ENCODE peak calls at places on chromosome 4, in seven cellular contexts. O, G, N, I, Z, Y and F are unnamed samples.
A peak's percentile ranks its signal among the peaks of the same experiment; 100 is the strongest.

GRCh38 chr4:78432896-78433295 is 118.7 kb upstream of the ANXA3 start:
- DNase-seq in O (peak; percentile 20), Y (no peak), Z (peak; percentile 28), I (peak; percentile 1), G (no peak), N (no peak), F (no peak)

GRCh38 chr4:73376962-73377361 is 27.1 kb upstream of the ALB start:
- DNase-seq in O (no peak), Y (no peak), N (no peak), I (no peak), Z (no peak), G (no peak), F (no peak)

GRCh38 chr4:155026715-155027114 is 181.7 kb upstream of the NPY2R start:
- DNase-seq in N (no peak), I (no peak), Y (no peak), G (no peak), O (no peak), Z (no peak), F (no peak)

GRCh38 chr4:52081216-52081615 is 30.1 kb downstream of the SPATA18 start:
- DNase-seq in Z (no peak), Y (no peak), N (no peak), G (no peak), O (no peak), I (no peak), F (no peak)

GRCh38 chr4:90209922-90210321 is 82.7 kb downstream of the CCSER1 start:
- DNase-seq in Z (no peak), Y (no peak), I (no peak), O (no peak), N (no peak), G (no peak), F (no peak)

GRCh38 chr4:99679204-99679603 is 21.6 kb upstream of the C4orf54 start:
- DNase-seq in Z (no peak), O (no peak), N (no peak), G (no peak), Y (no peak), I (no peak), F (no peak)

GRCh38 chr4:134546279-134546678 is 344.7 kb upstream of the PABPC4L start:
- DNase-seq in N (no peak), I (no peak), Y (no peak), G (no peak), Z (no peak), O (no peak), F (no peak)

GRCh38 chr4:10117424-10118354 is 1.1 kb upstream of the WDR1 start:
- DNase-seq in Z (peak; percentile 41), G (no peak), N (peak; percentile 56), Y (peak; percentile 20), O (no peak), I (no peak), F (no peak)

GRCh38 chr4:72418458-72418857 is 150.6 kb downstream of the ADAMTS3 start:
- DNase-seq in I (no peak), N (no peak), G (no peak), O (no peak), Y (no peak), Z (no peak), F (no peak)

GRCh38 chr4:126427781-126428360 is 1113.1 kb downstream of the FAT4 start:
- DNase-seq in Y (no peak), G (no peak), I (no peak), Z (no peak), O (no peak), N (no peak), F (no peak)

GRCh38 chr4:184953971-184954370 is 64.3 kb upstream of the HELT start:
- DNase-seq in Z (no peak), N (no peak), Y (no peak), O (no peak), G (no peak), I (no peak), F (no peak)

GRCh38 chr4:107625503-107625902 is 94.5 kb downstream of the PAPSS1 start:
- DNase-seq in O (peak; percentile 85), Z (no peak), I (no peak), N (no peak), Y (no peak), G (no peak), F (no peak)

GRCh38 chr4:110008540-110008939 is 95.9 kb downstream of the EGF start:
- DNase-seq in Z (no peak), G (no peak), O (no peak), Y (no peak), N (no peak), I (no peak), F (no peak)

GRCh38 chr4:182885738-182886077 is 31.5 kb downstream of the DCTD start:
- DNase-seq in Z (no peak), G (no peak), I (no peak), O (no peak), Y (no peak), N (no peak), F (no peak)

GRCh38 chr4:169243808-169244207 is 26.9 kb downstream of the SH3RF1 start:
- DNase-seq in Z (peak; percentile 27), I (no peak), Y (no peak), O (no peak), G (no peak), N (no peak), F (no peak)

GRCh38 chr4:128958194-128958593 is 135.1 kb downstream of the SCLT1 start:
- DNase-seq in O (peak; percentile 6), I (no peak), Y (no peak), Z (no peak), G (no peak), N (no peak), F (no peak)

GRCh38 chr4:95869961-95870500 is 30.1 kb downstream of the PDHA2 start:
- DNase-seq in G (no peak), N (no peak), Z (no peak), O (no peak), Y (no peak), I (no peak), F (peak; percentile 9)

GRCh38 chr4:175447006-175447405 is 365.1 kb downstream of the GPM6A start:
- DNase-seq in Z (peak; percentile 61), G (no peak), N (no peak), I (no peak), O (no peak), Y (no peak), F (no peak)

GRCh38 chr4:69731261-69731660 is 29.2 kb downstream of the SULT1B1 start:
- DNase-seq in I (no peak), Z (no peak), Y (no peak), O (no peak), N (no peak), G (no peak), F (no peak)

GRCh38 chr4:112036881-112037280 is 108.4 kb upstream of the FAM241A start:
- DNase-seq in I (no peak), N (no peak), O (peak; percentile 3), Z (peak; percentile 9), G (no peak), Y (no peak), F (no peak)

GRCh38 chr4:119087656-119088055 is 48.0 kb upstream of the MYOZ2 start:
- DNase-seq in I (no peak), N (no peak), Z (no peak), G (no peak), Y (no peak), O (no peak), F (no peak)

DNA sequence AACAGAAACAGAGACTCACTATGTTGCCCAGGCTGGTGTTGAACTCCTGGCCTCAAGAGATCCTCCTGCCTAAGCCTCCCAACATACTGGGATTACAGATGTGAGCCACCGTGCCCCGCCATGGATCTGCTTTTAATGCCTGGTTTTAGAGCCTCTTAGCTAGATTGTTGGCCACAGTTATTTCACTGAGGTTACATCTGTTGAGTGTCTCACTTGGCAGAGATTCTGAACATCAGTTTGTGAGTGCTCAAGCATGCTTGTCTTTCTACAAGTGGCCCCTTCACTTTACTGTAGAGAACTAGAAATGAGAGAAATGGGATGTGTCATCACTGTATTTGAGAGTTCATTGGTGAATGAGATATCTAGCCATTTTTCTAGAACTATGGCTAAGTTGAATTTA is 218.5 kb downstream of the APBB2 start:
- DNase-seq in N (no peak), I (no peak), G (no peak), Y (no peak), Z (no peak), O (no peak), F (no peak)
- H3K27ac ChIP-seq in N (no peak overlapping the region), I (peak overlapping the region; percentile 78), G (no peak overlapping the region), Y (no peak overlapping the region), Z (no peak overlapping the region), O (no peak overlapping the region), F (no peak overlapping the region)

GRCh38 chr4:3041192-3042142 is 32.9 kb downstream of the HTT-AS start:
- DNase-seq in Y (no peak), I (no peak), G (peak; percentile 68), N (peak; percentile 15), O (peak; percentile 64), Z (no peak), F (no peak)
- H3K27ac ChIP-seq in Y (peak overlapping the region; percentile 95), I (no peak overlapping the region), G (no peak overlapping the region), N (no peak overlapping the region), O (peak overlapping the region; percentile 69), Z (no peak overlapping the region), F (no peak overlapping the region)

DNA sequence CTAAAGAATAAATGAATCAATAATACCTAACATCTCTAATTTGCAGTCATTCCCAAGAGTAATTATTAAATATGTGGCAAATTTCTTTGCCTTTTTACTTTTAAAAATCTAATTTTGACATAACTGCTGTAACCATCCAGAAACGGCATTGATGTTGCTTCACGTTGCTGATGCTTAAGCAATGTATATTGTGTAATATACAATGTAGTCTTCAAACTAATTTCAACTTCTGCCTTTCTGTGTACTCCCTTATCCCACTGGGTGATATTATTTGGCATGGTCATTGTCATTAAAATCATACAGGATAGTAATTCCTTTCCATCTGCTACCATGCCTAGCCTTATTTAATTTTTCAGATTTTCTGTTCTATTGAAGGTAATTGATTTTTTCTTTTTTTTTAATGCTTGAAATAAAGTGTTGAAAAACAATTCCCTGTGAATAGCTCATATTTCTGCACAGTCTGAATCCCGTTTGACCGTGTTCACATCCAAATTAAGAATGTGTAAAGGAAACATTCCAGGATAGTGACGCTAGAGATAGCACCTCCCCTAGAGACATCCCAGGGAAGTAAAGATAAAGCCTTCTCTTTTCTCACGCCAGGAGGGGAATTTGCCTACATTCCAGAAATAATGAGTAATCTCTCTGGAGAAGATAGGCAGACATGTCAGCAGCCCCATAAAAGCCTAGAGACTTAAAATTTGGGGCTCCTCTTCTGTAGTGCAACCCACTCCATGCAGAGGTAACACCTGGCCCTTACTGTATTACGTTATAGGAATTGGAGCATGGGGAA is 8.6 kb downstream of the FAM200B start:
- DNase-seq in O (no peak), G (peak; percentile 88), I (peak; percentile 45), Z (peak; percentile 76), N (no peak), Y (no peak), F (no peak)
- H3K27ac ChIP-seq in O (no peak overlapping the region), G (peak overlapping the region; percentile 82), I (peak overlapping the region; percentile 93), Z (peak overlapping the region; percentile 74), N (no peak overlapping the region), Y (no peak overlapping the region), F (no peak overlapping the region)

GRCh38 chr4:152564336-152564735 is 28.4 kb upstream of the FBXW7 start:
- DNase-seq in Y (no peak), O (no peak), G (no peak), I (no peak), N (no peak), Z (no peak), F (no peak)
- H3K27ac ChIP-seq in Y (no peak overlapping the region), O (no peak overlapping the region), G (no peak overlapping the region), I (no peak overlapping the region), N (no peak overlapping the region), Z (no peak overlapping the region), F (no peak overlapping the region)

DNA sequence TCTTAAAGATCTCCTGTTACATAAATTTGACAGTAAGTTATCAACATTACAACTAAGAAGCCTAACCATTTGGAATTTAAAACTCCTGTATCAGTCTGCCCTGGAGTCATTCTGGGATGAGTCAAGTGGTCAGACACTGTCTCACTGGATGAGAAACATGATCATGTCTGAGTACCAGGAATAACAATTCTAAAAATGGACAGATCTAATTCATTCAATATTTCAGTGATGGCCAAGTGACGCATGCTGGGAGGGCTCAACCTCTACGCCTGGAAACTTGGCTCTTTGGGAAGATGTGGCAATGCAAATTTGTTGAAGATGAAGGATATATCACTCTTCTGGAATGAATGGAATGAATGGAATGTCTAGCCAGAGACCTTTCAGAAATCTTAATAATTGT is 1427.2 kb downstream of the STIM2 start:
- DNase-seq in Y (no peak), G (peak; percentile 78), N (no peak), Z (no peak), I (peak; percentile 44), O (no peak), F (no peak)
- H3K27ac ChIP-seq in Y (no peak overlapping the region), G (no peak overlapping the region), N (no peak overlapping the region), Z (no peak overlapping the region), I (peak overlapping the region; percentile 68), O (no peak overlapping the region), F (no peak overlapping the region)